ENCODE peak calls at places on chromosomes 1 and 21, in four cellular contexts. One of them, this sample, is unnamed.

GRCh38 chr1:225870883-225871282 is 11.3 kb downstream of the TMEM63A start:
- DNase-seq in neuronal stem cell: no peak
- DNase-seq in CD8-positive, alpha-beta T cell: no peak
- DNase-seq in naive thymus-derived CD4-positive, alpha-beta T cell: no peak
- DNase-seq in this sample: no peak

GRCh38 chr21:26945916-26946315 is 21.0 kb downstream of the ADAMTS5 start:
- DNase-seq in neuronal stem cell: no peak
- DNase-seq in CD8-positive, alpha-beta T cell: no peak
- DNase-seq in naive thymus-derived CD4-positive, alpha-beta T cell: no peak
- DNase-seq in this sample: no peak

GRCh38 chr1:181033128-181033798 is 520 bp upstream of the MR1 start:
- DNase-seq in neuronal stem cell: no peak
- DNase-seq in CD8-positive, alpha-beta T cell: peak
- DNase-seq in naive thymus-derived CD4-positive, alpha-beta T cell: no peak
- DNase-seq in this sample: peak

GRCh38 chr21:42122808-42123207 is 51.7 kb downstream of the UMODL1 start:
- DNase-seq in neuronal stem cell: no peak
- DNase-seq in CD8-positive, alpha-beta T cell: no peak
- DNase-seq in naive thymus-derived CD4-positive, alpha-beta T cell: no peak
- DNase-seq in this sample: no peak

GRCh38 chr1:43879414-43879813 is 54.2 kb upstream of the ARTN start:
- DNase-seq in neuronal stem cell: no peak
- DNase-seq in CD8-positive, alpha-beta T cell: no peak
- DNase-seq in naive thymus-derived CD4-positive, alpha-beta T cell: no peak
- DNase-seq in this sample: no peak

GRCh38 chr1:169109561-169110134 is 3.2 kb downstream of the ATP1B1 start:
- DNase-seq in neuronal stem cell: no peak
- DNase-seq in CD8-positive, alpha-beta T cell: no peak
- DNase-seq in naive thymus-derived CD4-positive, alpha-beta T cell: no peak
- DNase-seq in this sample: peak

GRCh38 chr1:160541622-160542302 is 18.7 kb upstream of the SLAMF6 start:
- DNase-seq in neuronal stem cell: no peak
- DNase-seq in CD8-positive, alpha-beta T cell: no peak
- DNase-seq in naive thymus-derived CD4-positive, alpha-beta T cell: no peak
- DNase-seq in this sample: no peak

GRCh38 chr1:157363660-157364140 is 188.6 kb downstream of the FCRL5 start:
- DNase-seq in neuronal stem cell: no peak
- DNase-seq in CD8-positive, alpha-beta T cell: no peak
- DNase-seq in naive thymus-derived CD4-positive, alpha-beta T cell: no peak
- DNase-seq in this sample: peak

DNA sequence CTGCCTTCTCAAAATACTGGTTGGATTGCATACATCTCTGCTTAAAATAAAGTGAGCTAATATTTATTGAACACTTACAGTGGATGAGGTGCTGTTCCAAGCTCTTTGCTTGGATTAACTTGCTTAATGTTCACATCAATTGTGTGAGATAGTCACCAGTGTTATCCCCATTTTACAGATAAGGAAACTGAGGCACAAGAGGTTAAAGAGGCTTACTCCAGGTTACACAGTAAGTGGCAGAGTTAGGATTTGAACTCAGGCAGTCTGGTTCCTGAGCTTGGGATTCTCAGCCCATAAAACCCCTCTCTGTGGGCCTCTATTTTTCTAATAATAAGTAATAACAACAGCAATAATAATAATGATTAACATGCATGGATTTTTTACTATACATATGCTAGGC is 13.6 kb upstream of the FAAH start:
- DNase-seq in neuronal stem cell: no peak
- DNase-seq in CD8-positive, alpha-beta T cell: no peak
- DNase-seq in naive thymus-derived CD4-positive, alpha-beta T cell: no peak
- DNase-seq in this sample: no peak
- H3K4me3 ChIP-seq in neuronal stem cell: no peak
- H3K4me3 ChIP-seq in CD8-positive, alpha-beta T cell: no peak
- H3K4me3 ChIP-seq in naive thymus-derived CD4-positive, alpha-beta T cell: no peak
- H3K4me3 ChIP-seq in this sample: no peak

DNA sequence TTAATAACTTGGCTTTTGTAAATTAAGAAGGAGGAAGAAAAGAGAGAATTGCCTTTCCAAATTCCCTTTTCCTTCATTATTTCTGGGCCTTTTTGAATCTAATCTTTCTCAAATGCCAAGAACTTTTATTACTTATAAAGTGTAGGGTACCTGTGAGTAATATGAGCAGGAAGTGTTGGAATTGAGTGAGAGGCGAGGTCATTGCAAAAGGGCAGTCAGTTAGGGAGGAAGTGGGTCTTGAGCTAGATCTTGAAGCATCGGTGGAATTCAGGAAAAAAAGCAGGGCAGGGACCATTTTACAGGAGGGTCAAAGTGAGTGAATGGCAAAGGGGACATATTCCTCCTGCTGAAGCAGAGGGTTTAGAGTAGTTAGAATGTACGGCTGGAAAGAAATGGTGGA is 23.4 kb downstream of the DDI2 start:
- DNase-seq in neuronal stem cell: no peak
- DNase-seq in CD8-positive, alpha-beta T cell: no peak
- DNase-seq in naive thymus-derived CD4-positive, alpha-beta T cell: no peak
- DNase-seq in this sample: no peak
- H3K27ac ChIP-seq in neuronal stem cell: no peak
- H3K27ac ChIP-seq in CD8-positive, alpha-beta T cell: no peak
- H3K27ac ChIP-seq in naive thymus-derived CD4-positive, alpha-beta T cell: no peak
- H3K27ac ChIP-seq in this sample: peak

GRCh38 chr1:156102634-156103511 is 11.6 kb upstream of the LMNA start:
- DNase-seq in neuronal stem cell: no peak
- DNase-seq in CD8-positive, alpha-beta T cell: no peak
- DNase-seq in naive thymus-derived CD4-positive, alpha-beta T cell: no peak
- DNase-seq in this sample: no peak

GRCh38 chr1:156106624-156107488 is 7.7 kb upstream of the LMNA start:
- DNase-seq in neuronal stem cell: no peak
- DNase-seq in CD8-positive, alpha-beta T cell: no peak
- DNase-seq in naive thymus-derived CD4-positive, alpha-beta T cell: no peak
- DNase-seq in this sample: no peak

GRCh38 chr1:156104065-156104810 is 10.3 kb upstream of the LMNA start:
- DNase-seq in neuronal stem cell: no peak
- DNase-seq in CD8-positive, alpha-beta T cell: peak
- DNase-seq in naive thymus-derived CD4-positive, alpha-beta T cell: peak
- DNase-seq in this sample: peak

GRCh38 chr1:156103521-156103947 is 11.0 kb upstream of the LMNA start:
- DNase-seq in neuronal stem cell: no peak
- DNase-seq in CD8-positive, alpha-beta T cell: peak
- DNase-seq in naive thymus-derived CD4-positive, alpha-beta T cell: peak
- DNase-seq in this sample: no peak

GRCh38 chr1:156104861-156105546 is 9.5 kb upstream of the LMNA start:
- DNase-seq in neuronal stem cell: no peak
- DNase-seq in CD8-positive, alpha-beta T cell: no peak
- DNase-seq in naive thymus-derived CD4-positive, alpha-beta T cell: no peak
- DNase-seq in this sample: no peak
- H3K4me3 ChIP-seq in neuronal stem cell: peak
- H3K4me3 ChIP-seq in CD8-positive, alpha-beta T cell: peak
- H3K4me3 ChIP-seq in naive thymus-derived CD4-positive, alpha-beta T cell: peak
- H3K4me3 ChIP-seq in this sample: no peak

DNA sequence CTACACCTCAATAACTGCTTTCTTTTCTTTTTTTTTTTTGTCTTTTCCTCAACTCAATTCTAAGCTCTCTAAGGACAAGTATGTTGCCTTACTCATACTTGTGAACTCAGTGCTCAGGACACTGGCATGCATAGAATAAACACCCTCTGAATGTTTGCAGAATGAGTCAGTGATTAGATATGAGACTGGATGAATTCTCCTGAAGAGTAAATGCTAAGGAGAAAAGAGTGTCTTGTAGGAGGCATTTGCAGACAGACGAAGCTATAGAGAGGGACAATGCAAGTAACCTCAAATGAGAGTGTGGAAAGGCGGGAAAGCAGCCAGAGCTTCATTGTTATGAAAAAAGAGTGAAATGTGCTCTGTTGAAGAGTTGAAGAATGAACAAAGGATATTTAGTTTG is 166.0 kb upstream of the DPYD start:
- DNase-seq in neuronal stem cell: peak
- DNase-seq in CD8-positive, alpha-beta T cell: no peak
- DNase-seq in naive thymus-derived CD4-positive, alpha-beta T cell: no peak
- DNase-seq in this sample: no peak
- H3K27ac ChIP-seq in neuronal stem cell: peak
- H3K27ac ChIP-seq in CD8-positive, alpha-beta T cell: no peak
- H3K27ac ChIP-seq in naive thymus-derived CD4-positive, alpha-beta T cell: no peak
- H3K27ac ChIP-seq in this sample: no peak

This sample was measured in HL-60.